ENCODE peak calls at places on chromosome 22, in nine cellular contexts. One of them, this sample, is unnamed.

GRCh38 chr22:30859714-30860095 is 108.9 kb downstream of the MORC2 start:
- DNase-seq in neural crest cell: no peak
- DNase-seq in ovary: no peak
- DNase-seq in endothelial cell: no peak
- DNase-seq in lower lobe of right lung: no peak
- DNase-seq in upper lobe of right lung: peak
- DNase-seq in Panc1: no peak
- DNase-seq in body of pancreas: no peak
- DNase-seq in colonic mucosa: no peak
- DNase-seq in this sample: no peak

GRCh38 chr22:44181033-44181911 is 547 bp downstream of the PARVG start:
- DNase-seq in neural crest cell: no peak
- DNase-seq in ovary: no peak
- DNase-seq in endothelial cell: no peak
- DNase-seq in lower lobe of right lung: peak
- DNase-seq in upper lobe of right lung: peak
- DNase-seq in Panc1: no peak
- DNase-seq in body of pancreas: no peak
- DNase-seq in colonic mucosa: peak
- DNase-seq in this sample: peak

GRCh38 chr22:35023692-35024363 is 42.1 kb upstream of the ISX start:
- DNase-seq in neural crest cell: peak
- DNase-seq in ovary: peak
- DNase-seq in endothelial cell: peak
- DNase-seq in lower lobe of right lung: peak
- DNase-seq in upper lobe of right lung: peak
- DNase-seq in Panc1: peak
- DNase-seq in body of pancreas: peak
- DNase-seq in colonic mucosa: peak
- DNase-seq in this sample: no peak

GRCh38 chr22:20567371-20567847 is 60.0 kb downstream of the MED15 start:
- DNase-seq in neural crest cell: no peak
- DNase-seq in ovary: no peak
- DNase-seq in endothelial cell: no peak
- DNase-seq in lower lobe of right lung: no peak
- DNase-seq in upper lobe of right lung: no peak
- DNase-seq in Panc1: no peak
- DNase-seq in body of pancreas: no peak
- DNase-seq in colonic mucosa: no peak
- DNase-seq in this sample: no peak

GRCh38 chr22:31754813-31755212 is 994 bp downstream of the DEPDC5 start:
- DNase-seq in neural crest cell: no peak
- DNase-seq in ovary: no peak
- DNase-seq in endothelial cell: no peak
- DNase-seq in lower lobe of right lung: no peak
- DNase-seq in upper lobe of right lung: no peak
- DNase-seq in Panc1: no peak
- DNase-seq in body of pancreas: no peak
- DNase-seq in colonic mucosa: no peak
- DNase-seq in this sample: no peak

GRCh38 chr22:27286711-27287110 is 514.8 kb downstream of the MN1 start:
- DNase-seq in neural crest cell: no peak
- DNase-seq in ovary: no peak
- DNase-seq in endothelial cell: no peak
- DNase-seq in lower lobe of right lung: no peak
- DNase-seq in upper lobe of right lung: no peak
- DNase-seq in Panc1: no peak
- DNase-seq in body of pancreas: no peak
- DNase-seq in colonic mucosa: no peak
- DNase-seq in this sample: no peak

GRCh38 chr22:29435236-29435635 is 3.1 kb upstream of the RFPL1 start:
- DNase-seq in neural crest cell: no peak
- DNase-seq in ovary: no peak
- DNase-seq in endothelial cell: no peak
- DNase-seq in lower lobe of right lung: no peak
- DNase-seq in upper lobe of right lung: no peak
- DNase-seq in Panc1: no peak
- DNase-seq in body of pancreas: no peak
- DNase-seq in colonic mucosa: no peak
- DNase-seq in this sample: no peak

GRCh38 chr22:31148953-31149627 is 8.8 kb upstream of the PLA2G3 start:
- DNase-seq in neural crest cell: peak
- DNase-seq in ovary: peak
- DNase-seq in endothelial cell: peak
- DNase-seq in lower lobe of right lung: peak
- DNase-seq in upper lobe of right lung: peak
- DNase-seq in Panc1: peak
- DNase-seq in body of pancreas: peak
- DNase-seq in colonic mucosa: peak
- DNase-seq in this sample: no peak

GRCh38 chr22:31253949-31254348 is 38.3 kb downstream of the PIK3IP1 start:
- DNase-seq in neural crest cell: no peak
- DNase-seq in ovary: no peak
- DNase-seq in endothelial cell: peak
- DNase-seq in lower lobe of right lung: peak
- DNase-seq in upper lobe of right lung: peak
- DNase-seq in Panc1: no peak
- DNase-seq in body of pancreas: peak
- DNase-seq in colonic mucosa: peak
- DNase-seq in this sample: no peak

GRCh38 chr22:22684605-22685561 is 40.5 kb downstream of the GGTLC2 start:
- DNase-seq in neural crest cell: no peak
- DNase-seq in ovary: no peak
- DNase-seq in endothelial cell: peak
- DNase-seq in lower lobe of right lung: no peak
- DNase-seq in upper lobe of right lung: no peak
- DNase-seq in Panc1: no peak
- DNase-seq in body of pancreas: peak
- DNase-seq in colonic mucosa: peak
- DNase-seq in this sample: no peak

GRCh38 chr22:46586531-46587011 is 33.6 kb upstream of the GRAMD4 start:
- DNase-seq in neural crest cell: no peak
- DNase-seq in ovary: no peak
- DNase-seq in endothelial cell: no peak
- DNase-seq in lower lobe of right lung: no peak
- DNase-seq in upper lobe of right lung: peak
- DNase-seq in Panc1: no peak
- DNase-seq in body of pancreas: no peak
- DNase-seq in colonic mucosa: peak
- DNase-seq in this sample: no peak

GRCh38 chr22:39937881-39938280 is 22.3 kb upstream of the TMA7B start:
- DNase-seq in neural crest cell: no peak
- DNase-seq in ovary: no peak
- DNase-seq in endothelial cell: no peak
- DNase-seq in lower lobe of right lung: no peak
- DNase-seq in upper lobe of right lung: no peak
- DNase-seq in Panc1: no peak
- DNase-seq in body of pancreas: no peak
- DNase-seq in colonic mucosa: no peak
- DNase-seq in this sample: no peak

GRCh38 chr22:35369996-35370395 is 10.9 kb upstream of the HMOX1 start:
- DNase-seq in neural crest cell: no peak
- DNase-seq in ovary: no peak
- DNase-seq in endothelial cell: no peak
- DNase-seq in lower lobe of right lung: no peak
- DNase-seq in upper lobe of right lung: no peak
- DNase-seq in Panc1: no peak
- DNase-seq in body of pancreas: no peak
- DNase-seq in colonic mucosa: no peak
- DNase-seq in this sample: no peak

GRCh38 chr22:20741634-20742581 is 32.0 kb upstream of the SERPIND1 start:
- DNase-seq in neural crest cell: no peak
- DNase-seq in ovary: no peak
- DNase-seq in endothelial cell: peak
- DNase-seq in lower lobe of right lung: no peak
- DNase-seq in upper lobe of right lung: no peak
- DNase-seq in Panc1: no peak
- DNase-seq in body of pancreas: peak
- DNase-seq in colonic mucosa: peak
- DNase-seq in this sample: no peak

GRCh38 chr22:23538502-23538860 is 41.6 kb downstream of the IGLL1 start:
- DNase-seq in neural crest cell: no peak
- DNase-seq in ovary: no peak
- DNase-seq in endothelial cell: no peak
- DNase-seq in lower lobe of right lung: peak
- DNase-seq in upper lobe of right lung: peak
- DNase-seq in Panc1: no peak
- DNase-seq in body of pancreas: no peak
- DNase-seq in colonic mucosa: no peak
- DNase-seq in this sample: no peak

GRCh38 chr22:38971202-38971601 is 10.9 kb upstream of the APOBEC3B start:
- DNase-seq in neural crest cell: no peak
- DNase-seq in ovary: no peak
- DNase-seq in endothelial cell: no peak
- DNase-seq in lower lobe of right lung: no peak
- DNase-seq in upper lobe of right lung: no peak
- DNase-seq in Panc1: no peak
- DNase-seq in body of pancreas: no peak
- DNase-seq in colonic mucosa: no peak
- DNase-seq in this sample: no peak

GRCh38 chr22:32725369-32725988 is 76.0 kb upstream of the TIMP3 start:
- DNase-seq in neural crest cell: no peak
- DNase-seq in ovary: no peak
- DNase-seq in endothelial cell: no peak
- DNase-seq in lower lobe of right lung: no peak
- DNase-seq in upper lobe of right lung: no peak
- DNase-seq in Panc1: no peak
- DNase-seq in body of pancreas: no peak
- DNase-seq in colonic mucosa: no peak
- DNase-seq in this sample: no peak

GRCh38 chr22:25282346-25282670 is 62.9 kb downstream of the CRYBB2 start:
- DNase-seq in neural crest cell: no peak
- DNase-seq in ovary: no peak
- DNase-seq in endothelial cell: no peak
- DNase-seq in lower lobe of right lung: no peak
- DNase-seq in upper lobe of right lung: no peak
- DNase-seq in Panc1: no peak
- DNase-seq in body of pancreas: no peak
- DNase-seq in colonic mucosa: no peak
- DNase-seq in this sample: no peak
- TF ChIP-seq CTCF in neural crest cell: no peak
- TF ChIP-seq CTCF in ovary: no peak
- TF ChIP-seq CTCF in endothelial cell: no peak
- TF ChIP-seq CTCF in lower lobe of right lung: no peak
- TF ChIP-seq CTCF in upper lobe of right lung: no peak
- TF ChIP-seq CTCF in Panc1: no peak
- TF ChIP-seq CTCF in body of pancreas: no peak
- TF ChIP-seq CTCF in colonic mucosa: no peak
- TF ChIP-seq CTCF in this sample: no peak

DNA sequence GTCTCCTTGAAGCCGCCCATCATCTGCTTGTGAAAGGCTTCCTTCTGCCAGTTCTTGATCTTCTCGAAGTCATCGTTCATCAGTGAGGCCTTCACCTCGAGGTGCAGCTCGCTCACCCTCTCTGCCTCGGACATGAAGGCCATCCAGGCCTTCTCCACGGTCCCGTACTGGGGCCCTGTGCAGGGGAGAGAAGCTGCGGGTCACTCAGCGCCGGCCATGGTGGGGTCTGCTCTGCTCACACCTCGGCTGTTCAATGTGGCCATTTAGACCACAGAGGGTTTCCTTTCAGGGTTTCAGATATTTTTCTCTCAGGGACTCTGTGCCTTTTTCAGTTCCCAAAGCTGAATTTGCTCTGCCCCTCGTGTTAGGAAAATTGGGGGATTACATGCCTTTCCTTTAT is 33.9 kb upstream of the ARFGAP3 start:
- DNase-seq in neural crest cell: no peak
- DNase-seq in ovary: no peak
- DNase-seq in endothelial cell: no peak
- DNase-seq in lower lobe of right lung: no peak
- DNase-seq in upper lobe of right lung: no peak
- DNase-seq in Panc1: no peak
- DNase-seq in body of pancreas: no peak
- DNase-seq in colonic mucosa: no peak
- DNase-seq in this sample: no peak
- TF ChIP-seq CTCF in neural crest cell: no peak
- TF ChIP-seq CTCF in ovary: no peak
- TF ChIP-seq CTCF in endothelial cell: no peak
- TF ChIP-seq CTCF in lower lobe of right lung: no peak
- TF ChIP-seq CTCF in upper lobe of right lung: no peak
- TF ChIP-seq CTCF in Panc1: no peak
- TF ChIP-seq CTCF in body of pancreas: no peak
- TF ChIP-seq CTCF in colonic mucosa: no peak
- TF ChIP-seq CTCF in this sample: no peak

DNA sequence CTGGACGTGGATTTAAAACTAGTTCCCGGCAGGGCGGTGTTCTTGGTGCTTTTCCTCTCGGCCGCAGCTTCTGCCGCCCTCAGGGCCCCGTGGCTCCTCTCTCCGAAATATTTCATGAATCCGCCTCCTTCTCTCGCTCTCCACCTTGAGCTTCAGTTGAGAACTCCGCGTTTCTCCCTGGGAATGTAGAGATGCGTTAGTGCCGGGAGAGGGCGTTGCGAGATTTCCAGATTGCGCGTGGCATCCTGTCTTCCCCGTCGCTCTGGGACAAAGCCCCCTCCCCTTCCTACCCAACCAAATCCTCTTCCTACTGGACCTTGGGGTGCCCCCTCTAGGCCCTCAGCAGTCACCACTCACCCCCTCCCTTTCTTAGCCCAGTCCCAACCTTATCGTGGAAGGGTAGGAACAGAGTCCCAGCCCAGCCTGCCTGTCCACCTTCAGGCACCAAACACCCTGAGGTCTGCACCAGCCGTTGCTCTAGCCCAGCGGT is 15.5 kb upstream of the RAC2 start:
- DNase-seq in neural crest cell: peak
- DNase-seq in ovary: no peak
- DNase-seq in endothelial cell: peak
- DNase-seq in lower lobe of right lung: peak
- DNase-seq in upper lobe of right lung: peak
- DNase-seq in Panc1: no peak
- DNase-seq in body of pancreas: no peak
- DNase-seq in colonic mucosa: no peak
- DNase-seq in this sample: no peak
- TF ChIP-seq CTCF in neural crest cell: peak
- TF ChIP-seq CTCF in ovary: no peak
- TF ChIP-seq CTCF in endothelial cell: peak
- TF ChIP-seq CTCF in lower lobe of right lung: peak
- TF ChIP-seq CTCF in upper lobe of right lung: peak
- TF ChIP-seq CTCF in Panc1: peak
- TF ChIP-seq CTCF in body of pancreas: peak
- TF ChIP-seq CTCF in colonic mucosa: no peak
- TF ChIP-seq CTCF in this sample: peak

DNA sequence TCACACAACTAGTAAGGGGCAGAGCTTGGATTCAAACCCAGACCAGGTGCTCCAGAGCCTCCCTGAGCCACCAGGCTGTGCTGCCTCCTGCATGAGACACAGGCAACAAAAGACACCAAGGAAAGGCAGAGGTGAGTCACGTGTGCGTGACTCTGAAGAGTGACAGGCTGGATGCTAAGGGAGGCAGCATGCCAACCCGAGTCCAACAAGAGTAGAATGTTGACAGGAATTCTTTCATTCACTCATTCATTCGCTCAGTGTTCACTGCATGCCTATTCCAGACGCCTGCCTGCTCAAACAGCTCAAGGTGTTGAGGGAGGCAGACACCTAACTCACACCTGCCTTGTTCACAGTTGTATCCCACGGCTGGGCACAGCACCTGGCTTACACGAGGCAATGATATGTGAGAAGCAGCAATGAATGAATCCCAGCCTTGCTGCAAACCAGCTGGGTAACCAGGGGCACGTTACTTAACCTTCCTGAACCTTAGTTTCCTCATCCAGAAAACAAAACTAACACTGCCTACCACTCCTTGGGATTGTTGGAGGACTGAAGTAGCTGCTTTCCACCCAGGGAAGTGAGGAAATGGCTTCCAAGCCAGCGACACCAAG is 73.8 kb upstream of the ARFGAP3 start:
- DNase-seq in neural crest cell: no peak
- DNase-seq in ovary: no peak
- DNase-seq in endothelial cell: no peak
- DNase-seq in lower lobe of right lung: no peak
- DNase-seq in upper lobe of right lung: peak
- DNase-seq in Panc1: no peak
- DNase-seq in body of pancreas: peak
- DNase-seq in colonic mucosa: no peak
- DNase-seq in this sample: peak
- TF ChIP-seq CTCF in neural crest cell: no peak
- TF ChIP-seq CTCF in ovary: no peak
- TF ChIP-seq CTCF in endothelial cell: no peak
- TF ChIP-seq CTCF in lower lobe of right lung: no peak
- TF ChIP-seq CTCF in upper lobe of right lung: no peak
- TF ChIP-seq CTCF in Panc1: no peak
- TF ChIP-seq CTCF in body of pancreas: peak
- TF ChIP-seq CTCF in colonic mucosa: no peak
- TF ChIP-seq CTCF in this sample: peak

This sample was measured in CD14-positive monocyte.